ENCODE peak calls at places on chromosomes 1 and 21, in nine cellular contexts. S, W, Z, N, F, I, T, Q and C are unnamed samples.

GRCh38 chr1:17874665-17875064 is 119.5 kb downstream of the ACTL8 start:
- DNase-seq in S (no peak), W (peak), Z (no peak), N (no peak), F (no peak), I (no peak), T (peak), Q (peak), C (peak)

GRCh38 chr1:203306089-203306969 is 1.0 kb downstream of the BTG2 start:
- DNase-seq in S (peak), W (peak), Z (peak), N (peak), F (peak), I (peak), T (peak), Q (peak), C (peak)

GRCh38 chr1:228059536-228060457 is 22.7 kb upstream of the ARF1 start:
- DNase-seq in S (peak), W (peak), Z (no peak), N (peak), F (no peak), I (peak), T (no peak), Q (peak), C (peak)

GRCh38 chr21:45074818-45075605 is 632 bp downstream of the ADARB1 start:
- DNase-seq in S (peak), W (peak), Z (no peak), N (peak), F (peak), I (peak), T (no peak), Q (no peak), C (peak)

GRCh38 chr1:116322752-116323405 is 50.2 kb upstream of the ATP1A1 start:
- DNase-seq in S (no peak), W (no peak), Z (no peak), N (no peak), F (no peak), I (no peak), T (no peak), Q (no peak), C (no peak)

GRCh38 chr1:57922130-57922529 is 498.3 kb upstream of the DAB1 start:
- DNase-seq in S (no peak), W (no peak), Z (no peak), N (no peak), F (no peak), I (no peak), T (no peak), Q (no peak), C (no peak)

GRCh38 chr1:40825430-40825778 is 36.8 kb downstream of the CITED4 start:
- DNase-seq in S (no peak), W (no peak), Z (no peak), N (no peak), F (no peak), I (no peak), T (no peak), Q (no peak), C (no peak)

GRCh38 chr1:22609291-22609690 is 27.1 kb upstream of the C1QA start:
- DNase-seq in S (no peak), W (no peak), Z (no peak), N (no peak), F (no peak), I (no peak), T (no peak), Q (no peak), C (no peak)

GRCh38 chr1:14877224-14877623 is 276.3 kb upstream of the TMEM51 start:
- DNase-seq in S (no peak), W (no peak), Z (no peak), N (no peak), F (no peak), I (no peak), T (no peak), Q (no peak), C (no peak)

GRCh38 chr1:153922838-153923652 is at the start of gene GATAD2B:
- DNase-seq in S (peak), W (peak), Z (peak), N (peak), F (peak), I (peak), T (peak), Q (peak), C (peak)

GRCh38 chr1:246679211-246680177 is 44.7 kb upstream of the SCCPDH start:
- DNase-seq in S (peak), W (no peak), Z (no peak), N (no peak), F (no peak), I (no peak), T (no peak), Q (no peak), C (no peak)

GRCh38 chr1:246680696-246681127 is 43.5 kb upstream of the SCCPDH start:
- DNase-seq in S (no peak), W (no peak), Z (no peak), N (no peak), F (no peak), I (no peak), T (peak), Q (no peak), C (no peak)

GRCh38 chr1:246682231-246682895 is 41.8 kb upstream of the SCCPDH start:
- DNase-seq in S (no peak), W (no peak), Z (no peak), N (no peak), F (no peak), I (no peak), T (no peak), Q (no peak), C (no peak)

GRCh38 chr1:246681822-246682221 is 42.4 kb upstream of the SCCPDH start:
- DNase-seq in S (no peak), W (no peak), Z (no peak), N (no peak), F (peak), I (no peak), T (no peak), Q (peak), C (no peak)

GRCh38 chr1:246680180-246680579 is 44.0 kb upstream of the SCCPDH start:
- DNase-seq in S (no peak), W (no peak), Z (no peak), N (no peak), F (no peak), I (no peak), T (peak), Q (no peak), C (no peak)
- H3K27ac ChIP-seq in S (no peak), W (no peak), Z (no peak), N (no peak), F (no peak), I (no peak), T (no peak), Q (no peak), C (no peak)

DNA sequence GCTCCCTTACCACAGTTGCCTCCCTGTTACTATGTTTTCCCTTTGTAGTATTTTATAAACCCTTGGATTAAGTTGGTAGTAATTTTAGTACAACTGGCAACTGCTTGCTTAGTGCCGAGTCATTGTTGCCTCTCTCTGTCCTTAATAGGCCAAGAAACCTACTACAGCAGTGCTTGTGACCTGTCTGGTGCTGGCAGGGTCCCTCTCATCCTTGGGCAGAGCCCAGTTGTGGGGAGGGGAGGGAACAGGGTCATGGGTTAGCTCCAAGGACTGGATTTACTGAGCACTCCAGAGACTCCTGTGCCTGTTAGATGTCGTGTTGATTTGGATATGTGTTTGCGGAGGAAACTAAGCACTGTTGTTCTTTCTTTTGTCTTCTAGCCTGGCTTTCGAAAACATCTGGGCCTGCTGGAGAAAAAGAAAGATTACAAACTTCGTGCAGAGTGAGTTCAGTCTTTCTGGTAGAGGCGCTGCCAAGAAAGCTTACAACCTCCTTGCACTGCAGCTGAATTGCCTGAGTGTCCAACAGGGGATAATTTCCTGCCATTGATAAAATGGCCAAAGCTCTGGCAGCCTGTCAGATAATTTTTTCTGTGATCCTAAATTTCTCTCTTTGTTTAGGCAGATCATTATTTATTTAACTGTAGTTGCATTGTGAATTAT is 3.6 kb downstream of the UTP11 start:
- DNase-seq in S (no peak), W (no peak), Z (no peak), N (no peak), F (no peak), I (no peak), T (peak), Q (peak), C (no peak)
- H3K27ac ChIP-seq in S (no peak), W (peak), Z (no peak), N (no peak), F (peak), I (no peak), T (peak), Q (peak), C (peak)

GRCh38 chr1:225532240-225532944 is 104.6 kb upstream of the LBR start:
- DNase-seq in S (no peak), W (no peak), Z (no peak), N (no peak), F (no peak), I (no peak), T (no peak), Q (no peak), C (no peak)
- H3K27ac ChIP-seq in S (no peak), W (no peak), Z (no peak), N (no peak), F (no peak), I (no peak), T (no peak), Q (no peak), C (no peak)

DNA sequence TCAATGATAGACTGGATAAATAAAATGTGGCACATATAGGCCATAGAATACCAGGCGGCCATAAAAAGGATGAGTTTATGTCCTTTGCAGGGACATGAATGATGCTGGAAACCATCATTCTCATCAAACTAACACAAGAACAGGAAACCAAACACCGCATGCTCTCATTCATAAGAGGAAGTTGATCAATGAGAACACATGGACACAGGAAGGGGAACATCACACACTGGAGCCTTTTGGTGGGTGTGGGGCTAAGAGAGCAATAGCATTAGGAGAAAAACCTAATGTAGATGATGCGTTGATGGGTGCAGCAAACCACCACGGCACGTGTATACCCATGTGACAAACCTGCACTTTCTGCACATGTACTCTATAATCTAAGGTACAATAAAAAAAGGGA is 883.4 kb upstream of the PRMT6 start:
- DNase-seq in S (no peak), W (no peak), Z (no peak), N (no peak), F (no peak), I (no peak), T (no peak), Q (no peak), C (no peak)
- H3K27ac ChIP-seq in S (no peak), W (no peak), Z (no peak), N (no peak), F (no peak), I (no peak), T (no peak), Q (no peak), C (no peak)

DNA sequence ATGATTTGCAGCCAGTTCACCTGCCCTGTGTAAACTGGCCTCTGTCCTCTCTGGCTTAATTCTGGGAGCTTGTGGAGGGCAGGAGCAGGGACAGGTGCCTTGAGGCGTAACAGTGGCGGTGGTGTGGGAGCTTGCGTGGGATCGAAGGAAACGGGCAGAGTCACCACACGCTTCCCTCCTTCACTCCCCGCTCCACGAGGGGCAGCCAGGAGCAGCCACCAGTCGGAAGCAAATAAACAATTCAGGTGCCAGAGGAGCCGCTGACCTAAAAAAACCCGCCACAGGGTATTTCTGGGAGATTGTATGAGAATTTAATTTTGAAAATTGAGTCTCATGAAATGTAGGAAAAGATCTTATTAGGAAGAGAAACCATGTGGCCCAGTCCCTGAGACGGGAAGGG is 26.0 kb downstream of the FAAP20 start:
- DNase-seq in S (no peak), W (no peak), Z (no peak), N (no peak), F (no peak), I (no peak), T (no peak), Q (no peak), C (no peak)
- H3K27ac ChIP-seq in S (no peak), W (no peak), Z (no peak), N (no peak), F (no peak), I (no peak), T (no peak), Q (no peak), C (no peak)

GRCh38 chr1:220826729-220827128 is 40.0 kb downstream of the MTARC1 start:
- DNase-seq in S (no peak), W (no peak), Z (no peak), N (no peak), F (no peak), I (no peak), T (no peak), Q (no peak), C (no peak)

GRCh38 chr1:220825819-220826551 is 39.3 kb downstream of the MTARC1 start:
- DNase-seq in S (peak), W (peak), Z (no peak), N (no peak), F (peak), I (no peak), T (no peak), Q (no peak), C (no peak)

GRCh38 chr1:220828211-220828553 is 41.5 kb downstream of the MTARC1 start:
- DNase-seq in S (no peak), W (no peak), Z (no peak), N (no peak), F (no peak), I (no peak), T (no peak), Q (peak), C (no peak)

GRCh38 chr1:220828950-220829586 is 42.4 kb downstream of the MTARC1 start:
- DNase-seq in S (no peak), W (no peak), Z (no peak), N (no peak), F (no peak), I (no peak), T (no peak), Q (no peak), C (no peak)

GRCh38 chr1:220827445-220828210 is 40.9 kb downstream of the MTARC1 start:
- DNase-seq in S (no peak), W (no peak), Z (no peak), N (no peak), F (no peak), I (no peak), T (no peak), Q (no peak), C (no peak)
- H3K27ac ChIP-seq in S (no peak), W (no peak), Z (no peak), N (no peak), F (no peak), I (no peak), T (no peak), Q (no peak), C (no peak)

DNA sequence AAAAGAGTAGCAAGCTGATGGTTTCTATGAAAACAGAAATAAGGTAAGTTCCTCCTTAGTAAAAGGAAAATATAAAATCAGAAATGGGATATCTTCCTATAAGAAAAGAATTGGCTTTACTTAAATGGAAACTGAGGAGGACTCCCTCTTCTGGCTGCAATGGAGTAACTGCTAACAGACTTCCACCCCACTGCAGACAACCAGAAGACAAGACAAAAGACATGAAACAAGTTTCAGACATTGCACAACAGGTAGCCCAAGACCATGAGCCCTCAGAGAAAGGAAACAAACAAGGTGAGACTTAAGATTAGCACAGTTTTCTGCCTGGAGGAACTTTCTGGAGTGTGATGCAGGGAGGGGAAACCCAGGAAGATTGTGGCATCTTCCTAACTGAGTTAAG is 17.0 kb upstream of the OLFML2B start:
- DNase-seq in S (no peak), W (peak), Z (no peak), N (no peak), F (no peak), I (no peak), T (peak), Q (peak), C (peak)
- H3K27ac ChIP-seq in S (no peak), W (no peak), Z (no peak), N (no peak), F (no peak), I (no peak), T (no peak), Q (no peak), C (no peak)

DNA sequence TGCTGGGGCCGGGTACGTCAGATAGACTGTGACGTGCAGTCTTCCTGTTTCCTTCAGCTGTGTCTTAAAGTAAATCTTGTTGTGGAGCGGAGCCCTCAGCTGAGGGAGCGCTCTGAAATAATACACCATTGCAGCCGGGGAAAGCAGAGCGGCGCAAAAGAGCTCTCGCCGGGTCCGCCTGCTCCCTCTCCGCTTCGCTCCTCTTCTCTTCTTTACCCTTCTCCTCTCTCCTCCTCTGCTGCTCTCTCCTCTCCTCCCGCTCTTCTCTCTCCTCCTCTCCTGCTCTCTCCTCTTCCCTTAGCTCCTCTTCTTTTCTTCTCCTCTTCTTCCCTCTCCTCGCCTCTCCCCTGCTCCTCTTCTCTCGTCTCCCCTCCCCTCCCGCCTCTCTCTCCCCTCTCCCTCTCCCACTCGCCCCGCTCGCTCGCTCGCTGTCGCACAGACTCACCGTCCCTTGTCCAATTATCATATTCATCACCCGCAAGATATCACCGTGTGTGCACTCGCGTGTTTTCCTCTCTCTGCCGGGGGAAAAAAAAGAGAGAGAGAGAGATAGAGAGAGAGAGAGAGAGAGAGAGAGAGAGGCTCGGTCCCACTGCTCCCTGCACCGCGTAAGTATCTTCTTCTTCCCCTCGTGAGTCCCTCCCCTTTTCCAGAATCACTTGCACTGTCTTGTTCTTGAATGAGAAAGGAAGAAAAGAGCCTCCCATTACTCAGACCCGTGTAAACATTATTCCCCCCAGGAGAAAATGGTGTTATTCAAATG is at the start of gene PROX1:
- DNase-seq in S (peak), W (peak), Z (peak), N (peak), F (peak), I (peak), T (peak), Q (peak), C (peak)
- H3K27ac ChIP-seq in S (no peak), W (peak), Z (peak), N (no peak), F (peak), I (no peak), T (no peak), Q (no peak), C (no peak)

GRCh38 chr1:232627171-232627570 is 2.8 kb downstream of the SIPA1L2 start:
- DNase-seq in S (no peak), W (no peak), Z (no peak), N (no peak), F (no peak), I (no peak), T (no peak), Q (no peak), C (peak)
- H3K27ac ChIP-seq in S (no peak), W (no peak), Z (no peak), N (no peak), F (no peak), I (no peak), T (no peak), Q (no peak), C (peak)

DNA sequence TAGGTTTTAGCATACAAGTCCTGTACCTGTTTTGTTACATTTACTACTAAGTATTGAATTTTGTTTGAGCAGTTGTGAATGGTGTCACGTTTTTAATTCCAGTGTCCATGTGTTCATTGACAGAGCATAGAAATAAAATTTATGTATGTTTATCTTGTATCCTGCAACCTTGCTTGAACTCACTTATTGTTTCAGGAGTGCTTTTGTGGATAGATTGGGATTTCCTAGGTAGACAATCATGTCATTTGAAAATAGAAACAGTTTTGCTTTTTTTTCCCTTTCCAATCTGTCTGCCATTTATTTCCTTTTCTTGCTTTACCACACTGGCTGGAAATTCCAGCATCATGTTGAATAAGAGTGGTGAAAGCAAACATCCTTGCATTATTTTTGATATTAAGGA is 15.0 kb upstream of the ABCG1 start:
- DNase-seq in S (no peak), W (no peak), Z (no peak), N (no peak), F (no peak), I (no peak), T (no peak), Q (no peak), C (no peak)
- H3K27ac ChIP-seq in S (no peak), W (no peak), Z (no peak), N (no peak), F (no peak), I (no peak), T (no peak), Q (no peak), C (no peak)